ENCODE peak calls at places on chromosomes 13 and 19, in four cellular contexts. One of them, this sample, is unnamed. For H3K9me3, the result is how much of the 10 kb centered on the place peaks cover.

GRCh38 chr19:31613683-31614219 is 264.5 kb upstream of the TSHZ3 start:
- DNase-seq in HepG2: no peak
- DNase-seq in left ventricle myocardium inferior: peak
- DNase-seq in uterus: no peak
- DNase-seq in this sample: no peak

GRCh38 chr19:16736709-16737108 is 17.1 kb downstream of the NWD1 start:
- DNase-seq in HepG2: no peak
- DNase-seq in left ventricle myocardium inferior: no peak
- DNase-seq in uterus: no peak
- DNase-seq in this sample: no peak

GRCh38 chr13:32947886-32948285 is 68.3 kb upstream of the KL start:
- DNase-seq in HepG2: no peak
- DNase-seq in left ventricle myocardium inferior: no peak
- DNase-seq in uterus: no peak
- DNase-seq in this sample: no peak

GRCh38 chr19:7690779-7691258 is 10.2 kb downstream of the TRAPPC5 start:
- DNase-seq in HepG2: no peak
- DNase-seq in left ventricle myocardium inferior: no peak
- DNase-seq in uterus: no peak
- DNase-seq in this sample: no peak

GRCh38 chr19:48452255-48452654 is 3.1 kb upstream of the KCNJ14 start:
- DNase-seq in HepG2: no peak
- DNase-seq in left ventricle myocardium inferior: no peak
- DNase-seq in uterus: no peak
- DNase-seq in this sample: no peak

GRCh38 chr19:8445488-8446001 is 770 bp downstream of the HNRNPM start:
- DNase-seq in HepG2: no peak
- DNase-seq in left ventricle myocardium inferior: peak
- DNase-seq in uterus: peak
- DNase-seq in this sample: peak

GRCh38 chr19:23409392-23410048 is 14.2 kb upstream of the ZNF91 start:
- DNase-seq in HepG2: no peak
- DNase-seq in left ventricle myocardium inferior: no peak
- DNase-seq in uterus: no peak
- DNase-seq in this sample: no peak

GRCh38 chr13:30422056-30422914 is at the start of gene UBE2L5:
- DNase-seq in HepG2: peak
- DNase-seq in left ventricle myocardium inferior: peak
- DNase-seq in uterus: peak
- DNase-seq in this sample: peak

GRCh38 chr13:27131202-27131623 is 40.4 kb downstream of the USP12 start:
- DNase-seq in HepG2: no peak
- DNase-seq in left ventricle myocardium inferior: no peak
- DNase-seq in uterus: no peak
- DNase-seq in this sample: peak

GRCh38 chr19:42252365-42253244 is 2.3 kb downstream of the ERF start:
- DNase-seq in HepG2: no peak
- DNase-seq in left ventricle myocardium inferior: peak
- DNase-seq in uterus: peak
- DNase-seq in this sample: no peak

DNA sequence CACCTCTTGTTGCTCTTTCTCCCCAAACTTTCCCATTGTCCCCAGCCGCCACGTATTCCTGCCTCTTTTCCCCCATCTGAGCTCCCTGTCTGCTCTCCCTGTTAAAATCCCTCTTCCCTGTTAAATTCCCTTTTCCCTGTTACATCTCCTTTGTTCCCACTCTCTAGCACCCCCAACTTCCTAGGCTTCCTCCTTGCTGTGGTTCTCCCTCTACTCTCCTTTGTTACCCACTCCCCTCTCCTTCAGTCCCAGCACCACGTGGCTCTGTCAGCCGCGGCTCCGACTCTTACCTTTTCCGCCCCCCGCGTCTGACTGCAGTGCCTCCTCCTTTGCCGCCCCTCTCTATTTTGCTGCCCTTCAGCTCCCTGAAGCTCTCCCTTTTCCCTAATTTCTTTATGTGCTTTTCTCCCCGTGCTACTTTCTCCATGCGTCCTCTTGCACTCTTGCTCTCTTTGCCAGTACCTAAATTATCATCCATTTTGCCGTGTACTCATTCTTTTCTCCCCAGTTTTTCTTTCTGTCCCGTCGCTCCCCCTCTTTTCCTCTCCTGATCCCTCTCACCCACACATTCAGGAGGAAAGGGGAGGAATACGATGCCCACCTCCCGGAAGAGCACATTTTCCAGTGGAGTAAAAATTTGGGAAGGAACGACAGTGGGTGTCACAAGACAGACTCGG is 986 bp downstream of the ZNF616 start:
- DNase-seq in HepG2: peak
- DNase-seq in left ventricle myocardium inferior: no peak
- DNase-seq in uterus: peak
- DNase-seq in this sample: no peak
- H3K9me3 ChIP-seq in HepG2: half or more
- H3K9me3 ChIP-seq in left ventricle myocardium inferior: under half
- H3K9me3 ChIP-seq in uterus: under half
- H3K9me3 ChIP-seq in this sample: under half

DNA sequence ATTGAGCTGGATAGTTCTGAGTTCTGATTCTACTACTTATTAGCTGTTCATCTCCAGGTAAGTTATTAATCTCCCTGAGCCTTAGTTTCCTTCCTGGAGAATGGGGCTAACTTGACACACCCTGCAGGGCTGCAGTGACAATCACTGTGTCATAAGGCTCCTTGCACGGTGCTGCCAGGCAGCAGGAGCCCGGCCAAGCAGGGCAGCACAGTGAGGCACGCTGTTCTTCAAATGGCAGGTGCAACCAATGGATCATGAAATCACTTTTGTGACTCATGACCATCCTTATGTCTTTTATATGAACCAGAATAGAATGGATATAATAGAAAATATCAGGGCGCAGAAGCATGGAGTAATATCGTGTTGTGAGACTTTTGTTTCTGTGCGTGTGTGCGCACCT is 242.6 kb downstream of the ABCC4 start:
- DNase-seq in HepG2: no peak
- DNase-seq in left ventricle myocardium inferior: no peak
- DNase-seq in uterus: no peak
- DNase-seq in this sample: no peak
- TF ChIP-seq CTCF in HepG2: no peak
- TF ChIP-seq CTCF in left ventricle myocardium inferior: no peak
- TF ChIP-seq CTCF in uterus: no peak
- TF ChIP-seq CTCF in this sample: no peak

DNA sequence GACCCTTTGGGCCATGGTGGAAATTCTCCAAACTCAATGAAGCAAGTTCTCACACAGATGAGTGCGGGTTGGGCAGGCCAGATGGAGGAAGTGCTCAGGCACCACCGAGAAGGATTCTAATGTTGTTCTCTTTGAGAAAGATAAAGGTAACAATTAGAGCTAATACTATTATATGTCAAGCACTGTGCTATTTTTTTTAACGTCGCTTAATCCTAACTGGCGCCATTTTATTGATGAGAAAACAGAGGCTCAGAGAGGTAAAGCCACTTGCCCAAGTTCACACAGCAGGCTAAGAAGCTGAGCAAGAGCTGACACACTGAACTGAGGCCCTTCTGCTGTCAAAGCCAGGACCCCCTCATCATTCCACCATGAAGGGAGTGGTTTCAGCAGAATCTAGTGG is 1.0 kb downstream of the FBL start:
- DNase-seq in HepG2: no peak
- DNase-seq in left ventricle myocardium inferior: no peak
- DNase-seq in uterus: no peak
- DNase-seq in this sample: no peak
- H3K27ac ChIP-seq in HepG2: peak
- H3K27ac ChIP-seq in left ventricle myocardium inferior: no peak
- H3K27ac ChIP-seq in uterus: no peak
- H3K27ac ChIP-seq in this sample: no peak

GRCh38 chr19:11931051-11931450 is 6.1 kb downstream of the ZNF700 start:
- DNase-seq in HepG2: no peak
- DNase-seq in left ventricle myocardium inferior: no peak
- DNase-seq in uterus: no peak
- DNase-seq in this sample: no peak
- H3K9me3 ChIP-seq in HepG2: under half
- H3K9me3 ChIP-seq in left ventricle myocardium inferior: under half
- H3K9me3 ChIP-seq in uterus: under half
- H3K9me3 ChIP-seq in this sample: under half

GRCh38 chr19:2274937-2275535 is 6.9 kb downstream of the PEAK3 start:
- DNase-seq in HepG2: peak
- DNase-seq in left ventricle myocardium inferior: peak
- DNase-seq in uterus: no peak
- DNase-seq in this sample: peak
- TF ChIP-seq CTCF in HepG2: peak
- TF ChIP-seq CTCF in left ventricle myocardium inferior: peak
- TF ChIP-seq CTCF in uterus: peak
- TF ChIP-seq CTCF in this sample: peak

DNA sequence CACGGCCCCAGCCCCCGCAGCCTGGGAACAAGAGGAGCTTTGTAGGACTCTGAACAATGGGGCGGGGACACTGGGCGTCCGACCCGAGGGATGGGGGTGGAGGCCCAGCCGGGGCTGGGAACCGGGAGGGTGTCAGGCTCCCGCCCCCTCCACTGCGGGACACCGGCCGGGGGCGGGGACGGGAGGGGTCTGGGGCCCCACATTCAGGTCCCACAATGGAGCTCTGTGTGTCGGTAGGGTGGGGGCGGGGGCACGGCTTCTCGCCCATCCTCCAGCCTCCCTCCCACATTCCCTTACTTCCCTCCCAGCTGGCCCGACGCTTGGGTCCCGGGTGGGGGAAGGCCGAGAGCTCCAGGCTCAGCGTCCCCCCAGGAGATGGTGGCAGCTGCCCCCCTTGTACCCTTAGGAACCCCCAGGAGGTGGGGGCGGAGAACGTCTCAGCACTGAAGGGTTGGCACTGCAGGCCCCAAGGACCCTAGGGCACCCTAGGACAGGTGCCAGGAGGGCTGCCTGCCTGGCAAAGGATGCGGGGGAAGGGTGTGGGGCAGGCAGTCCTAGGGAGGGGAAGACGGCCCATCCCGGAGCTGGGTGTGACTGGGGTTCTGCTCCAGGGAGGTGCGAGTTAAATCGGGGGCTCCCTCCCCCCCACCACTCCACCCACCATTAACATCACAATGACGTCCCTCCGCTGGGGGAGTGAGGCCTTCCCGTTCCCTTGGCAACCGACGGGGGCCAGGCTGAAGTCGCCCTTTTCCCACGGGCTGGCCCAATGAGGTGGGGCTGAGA is 5.3 kb downstream of the TTYH1 start:
- DNase-seq in HepG2: peak
- DNase-seq in left ventricle myocardium inferior: peak
- DNase-seq in uterus: no peak
- DNase-seq in this sample: no peak
- H3K27ac ChIP-seq in HepG2: peak
- H3K27ac ChIP-seq in left ventricle myocardium inferior: peak
- H3K27ac ChIP-seq in uterus: no peak
- H3K27ac ChIP-seq in this sample: no peak

DNA sequence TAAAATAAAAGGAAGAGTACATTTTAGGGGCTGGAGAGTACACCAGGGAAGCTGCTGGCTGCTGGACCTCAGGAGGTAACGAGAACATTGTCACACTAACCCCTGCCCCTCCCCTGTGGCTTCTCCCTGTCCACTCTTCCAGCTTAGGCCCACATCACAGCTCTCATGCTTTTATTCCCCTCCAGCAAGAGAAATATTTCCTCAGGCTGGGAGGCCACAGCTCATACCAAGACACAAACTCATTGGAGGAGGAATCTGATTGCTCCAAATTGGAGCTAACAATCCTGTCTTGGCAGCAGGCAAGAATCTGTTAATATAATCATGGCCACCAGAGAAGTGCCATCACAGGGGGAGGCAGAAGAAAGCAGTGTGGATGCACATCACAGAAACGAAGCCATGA is 740.8 kb downstream of the UQCRFS1 start:
- DNase-seq in HepG2: no peak
- DNase-seq in left ventricle myocardium inferior: no peak
- DNase-seq in uterus: no peak
- DNase-seq in this sample: no peak
- H3K9me3 ChIP-seq in HepG2: half or more
- H3K9me3 ChIP-seq in left ventricle myocardium inferior: under half
- H3K9me3 ChIP-seq in uterus: under half
- H3K9me3 ChIP-seq in this sample: under half

This sample was measured in lung.